ENCODE peak calls at places on chromosomes 3 and 15, in seven cellular contexts. H is HFF-Myc; A is breast epithelium; D is WERI-Rb-1; O is CD4-positive, alpha-beta T cell; B is K562; P is fibroblast of pulmonary artery. J is an unnamed sample.
A peak's percentile ranks its signal among the peaks of the same experiment; 100 is the strongest.

GRCh38 chr3:100650651-100651611 is 41.5 kb downstream of the ADGRG7 start:
- DNase-seq in H (no peak), A (no peak), D (no peak), O (no peak), B (no peak), P (peak; percentile 68), J (no peak)

GRCh38 chr15:94206463-94207167 is 24.7 kb upstream of the MCTP2 start:
- DNase-seq in H (peak; percentile 2), A (no peak), D (no peak), O (no peak), B (no peak), P (peak; percentile 5), J (no peak)

GRCh38 chr3:15645740-15646490 is 44.4 kb downstream of the BTD start:
- DNase-seq in H (peak; percentile 81), A (no peak), D (no peak), O (no peak), B (no peak), P (peak; percentile 94), J (no peak)

GRCh38 chr3:128623762-128624176 is 26.8 kb downstream of the RPN1 start:
- DNase-seq in H (no peak), A (no peak), D (no peak), O (no peak), B (no peak), P (peak; percentile 96), J (no peak)

GRCh38 chr15:90286678-90287077 is 21.2 kb downstream of the NGRN start:
- DNase-seq in H (no peak), A (no peak), D (peak; percentile 28), O (peak; percentile 27), B (no peak), P (peak; percentile 58), J (no peak)

GRCh38 chr3:161859870-161860450 is 363.4 kb downstream of the OTOL1 start:
- DNase-seq in H (no peak), A (no peak), D (no peak), O (no peak), B (no peak), P (no peak), J (no peak)

GRCh38 chr3:127822836-127823589 is 698 bp upstream of the MGLL start:
- DNase-seq in H (no peak), A (no peak), D (peak; percentile 55), O (no peak), B (peak; percentile 14), P (no peak), J (no peak)

GRCh38 chr3:39639344-39640236 is 169.8 kb upstream of the MYRIP start:
- DNase-seq in H (peak; percentile 72), A (no peak), D (no peak), O (no peak), B (peak; percentile 70), P (peak; percentile 93), J (no peak)

GRCh38 chr15:71089801-71090200 is 25.5 kb upstream of the THSD4 start:
- DNase-seq in H (no peak), A (no peak), D (no peak), O (no peak), B (no peak), P (no peak), J (no peak)

GRCh38 chr3:48016336-48016973 is at the start of gene MAP4:
- DNase-seq in H (no peak), A (no peak), D (no peak), O (no peak), B (peak; percentile 29), P (peak; percentile 63), J (no peak)

GRCh38 chr3:69499899-69500316 is 114.0 kb upstream of the FRMD4B start:
- DNase-seq in H (no peak), A (no peak), D (no peak), O (no peak), B (no peak), P (no peak), J (no peak)

GRCh38 chr15:26113296-26113695 is 250.2 kb upstream of the ATP10A start:
- DNase-seq in H (no peak), A (no peak), D (no peak), O (no peak), B (no peak), P (no peak), J (no peak)

GRCh38 chr3:11091088-11091590 is 63.2 kb upstream of the HRH1 start:
- DNase-seq in H (no peak), A (no peak), D (no peak), O (no peak), B (no peak), P (peak; percentile 25), J (no peak)

GRCh38 chr15:66481107-66481856 is 16.3 kb downstream of the SNAPC5 start:
- DNase-seq in H (no peak), A (no peak), D (no peak), O (no peak), B (peak; percentile 53), P (no peak), J (no peak)

GRCh38 chr3:175070946-175071345 is 211.8 kb downstream of the NAALADL2 start:
- DNase-seq in H (no peak), A (no peak), D (no peak), O (no peak), B (no peak), P (no peak), J (no peak)

GRCh38 chr3:59300727-59301134 is 250.9 kb upstream of the CFAP20DC start:
- DNase-seq in H (no peak), A (no peak), D (no peak), O (no peak), B (no peak), P (peak; percentile 47), J (no peak)

GRCh38 chr3:64190517-64191515 is 34.5 kb downstream of the PRICKLE2 start:
- DNase-seq in H (no peak), A (no peak), D (peak; percentile 78), O (no peak), B (no peak), P (peak; percentile 95), J (no peak)

GRCh38 chr3:177284383-177284881 is 87.2 kb upstream of the TBL1XR1 start:
- DNase-seq in H (peak; percentile 31), A (no peak), D (peak; percentile 92), O (no peak), B (peak; percentile 64), P (peak; percentile 54), J (no peak)

GRCh38 chr3:94285874-94286273 is 223.0 kb downstream of the NSUN3 start:
- DNase-seq in H (no peak), A (no peak), D (no peak), O (no peak), B (no peak), P (peak; percentile 15), J (no peak)

GRCh38 chr3:24493951-24494615 is 567 bp downstream of the THRB start:
- DNase-seq in H (no peak), A (peak; percentile 80), D (peak; percentile 62), O (no peak), B (peak; percentile 77), P (peak; percentile 26), J (no peak)
- TF ChIP-seq CTCF in H (no peak), A (no peak), D (no peak), O (no peak), B (no peak), P (no peak), J (no peak)

GRCh38 chr3:163919154-163919553 is 1159.1 kb downstream of the SI start:
- DNase-seq in H (no peak), A (no peak), D (no peak), O (no peak), B (no peak), P (no peak), J (no peak)

GRCh38 chr3:163914567-163914966 is 1163.7 kb downstream of the SI start:
- DNase-seq in H (no peak), A (no peak), D (no peak), O (no peak), B (no peak), P (no peak), J (no peak)

GRCh38 chr3:163915279-163915678 is 1163.0 kb downstream of the SI start:
- DNase-seq in H (no peak), A (no peak), D (no peak), O (no peak), B (no peak), P (no peak), J (no peak)

GRCh38 chr3:163916596-163917560 is 1161.4 kb downstream of the SI start:
- DNase-seq in H (no peak), A (no peak), D (peak; percentile 41), O (no peak), B (no peak), P (no peak), J (no peak)
- TF ChIP-seq CTCF in H (no peak), A (no peak), D (peak; percentile 36), O (no peak), B (peak; percentile 7), P (no peak), J (no peak)

GRCh38 chr3:156535798-156536197 is 19.1 kb downstream of the SSR3 start:
- DNase-seq in H (no peak), A (no peak), D (no peak), O (no peak), B (no peak), P (no peak), J (no peak)
- TF ChIP-seq CTCF in H (no peak), A (no peak), D (no peak), O (no peak), B (no peak), P (no peak), J (no peak)

GRCh38 chr3:72973786-72974185 is 22.8 kb upstream of the PPP4R2 start:
- DNase-seq in H (no peak), A (no peak), D (no peak), O (no peak), B (no peak), P (no peak), J (no peak)

GRCh38 chr3:72976182-72976825 is 20.3 kb upstream of the PPP4R2 start:
- DNase-seq in H (no peak), A (no peak), D (no peak), O (no peak), B (no peak), P (peak; percentile 71), J (no peak)

GRCh38 chr3:72977463-72977862 is 19.1 kb upstream of the PPP4R2 start:
- DNase-seq in H (no peak), A (no peak), D (no peak), O (no peak), B (no peak), P (no peak), J (no peak)

GRCh38 chr3:72974956-72975355 is 21.7 kb upstream of the PPP4R2 start:
- DNase-seq in H (no peak), A (no peak), D (no peak), O (no peak), B (no peak), P (no peak), J (no peak)

DNA sequence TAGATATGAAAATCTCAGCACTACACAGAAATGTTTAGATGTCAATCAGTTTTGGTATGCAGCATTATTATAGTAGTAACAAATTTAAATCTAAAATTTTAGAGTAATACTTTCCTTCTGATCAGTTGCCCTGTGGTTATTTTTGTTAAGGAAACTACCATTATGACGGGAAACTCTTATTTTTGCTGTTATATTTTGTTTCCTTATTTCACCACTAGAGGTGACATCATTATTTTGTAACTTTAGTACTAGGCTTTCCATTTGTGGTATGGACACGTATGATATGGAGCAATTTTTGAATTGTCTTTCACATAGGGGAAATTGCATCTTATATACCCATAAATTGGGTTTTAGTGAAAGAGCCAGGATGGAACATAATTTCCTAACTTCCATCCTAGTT is 19.6 kb upstream of the PPP4R2 start:
- DNase-seq in H (no peak), A (no peak), D (no peak), O (no peak), B (no peak), P (peak; percentile 44), J (no peak)
- TF ChIP-seq CTCF in H (no peak), A (no peak), D (no peak), O (peak; percentile 15), B (no peak), P (no peak), J (no peak)